ENCODE peak calls at places on chromosomes 13 and 19, in ten cellular contexts. F is lower leg skin, Y is gastrocnemius medialis, U is BJ, M is HFF-Myc, I is tibial nerve, H is cardiac fibroblast, W is PC-3, J is choroid plexus epithelial cell, B is fibroblast of pulmonary artery. Z is an unnamed sample.

GRCh38 chr13:34913040-34913439 is 29.0 kb upstream of the NBEA start:
- DNase-seq in F (no peak), Y (no peak), U (no peak), M (no peak), I (no peak), H (no peak), W (peak), J (peak), B (peak), Z (peak)

GRCh38 chr13:100129605-100130004 is 40.7 kb downstream of the PCCA start:
- DNase-seq in F (no peak), Y (no peak), U (no peak), M (no peak), I (no peak), H (peak), W (no peak), J (no peak), B (no peak), Z (no peak)

GRCh38 chr19:18470153-18470552 is 32.2 kb upstream of the ISYNA1 start:
- DNase-seq in F (no peak), Y (no peak), U (no peak), M (no peak), I (no peak), H (no peak), W (no peak), J (no peak), B (no peak), Z (no peak)

GRCh38 chr13:59677966-59678814 is 485.5 kb downstream of the DIAPH3 start:
- DNase-seq in F (no peak), Y (no peak), U (peak), M (peak), I (no peak), H (peak), W (peak), J (peak), B (peak), Z (peak)

GRCh38 chr19:18009412-18010066 is 1.6 kb downstream of the ARRDC2 start:
- DNase-seq in F (no peak), Y (no peak), U (no peak), M (no peak), I (no peak), H (peak), W (peak), J (peak), B (no peak), Z (no peak)

GRCh38 chr19:15436012-15436825 is 13.5 kb downstream of the WIZ start:
- DNase-seq in F (no peak), Y (no peak), U (no peak), M (no peak), I (no peak), H (no peak), W (no peak), J (no peak), B (no peak), Z (no peak)

GRCh38 chr13:98482476-98483444 is 94.1 kb downstream of the STK24 start:
- DNase-seq in F (peak), Y (peak), U (no peak), M (no peak), I (peak), H (peak), W (no peak), J (peak), B (peak), Z (peak)

GRCh38 chr13:21812192-21812626 is 141.3 kb downstream of the FGF9 start:
- DNase-seq in F (no peak), Y (no peak), U (no peak), M (no peak), I (no peak), H (no peak), W (no peak), J (no peak), B (no peak), Z (no peak)

GRCh38 chr19:2883686-2884439 is 16.7 kb downstream of the ZNF556 start:
- DNase-seq in F (no peak), Y (no peak), U (no peak), M (no peak), I (no peak), H (no peak), W (no peak), J (no peak), B (no peak), Z (no peak)

GRCh38 chr13:113813749-113814434 is 50.0 kb downstream of the GAS6 start:
- DNase-seq in F (no peak), Y (no peak), U (no peak), M (no peak), I (no peak), H (no peak), W (no peak), J (peak), B (peak), Z (no peak)

GRCh38 chr13:59398127-59398526 is 765.6 kb downstream of the DIAPH3 start:
- DNase-seq in F (no peak), Y (no peak), U (no peak), M (no peak), I (no peak), H (peak), W (no peak), J (no peak), B (peak), Z (no peak)

GRCh38 chr13:33017410-33017929 is 1.2 kb downstream of the KL start:
- DNase-seq in F (peak), Y (peak), U (no peak), M (no peak), I (peak), H (peak), W (no peak), J (peak), B (peak), Z (peak)
- TF ChIP-seq CTCF in F (no peak), Y (peak), U (no peak), M (no peak), I (peak), H (peak), W (no peak), J (peak), B (peak), Z (peak)

GRCh38 chr13:25172303-25172630 is 179 bp upstream of the AMER2 start:
- DNase-seq in F (no peak), Y (no peak), U (no peak), M (no peak), I (no peak), H (no peak), W (no peak), J (no peak), B (no peak), Z (no peak)
- H3K4me3 ChIP-seq in F (no peak), Y (no peak), U (no peak), M (no peak), I (no peak), H (no peak), W (no peak), J (no peak), B (no peak), Z (no peak)

DNA sequence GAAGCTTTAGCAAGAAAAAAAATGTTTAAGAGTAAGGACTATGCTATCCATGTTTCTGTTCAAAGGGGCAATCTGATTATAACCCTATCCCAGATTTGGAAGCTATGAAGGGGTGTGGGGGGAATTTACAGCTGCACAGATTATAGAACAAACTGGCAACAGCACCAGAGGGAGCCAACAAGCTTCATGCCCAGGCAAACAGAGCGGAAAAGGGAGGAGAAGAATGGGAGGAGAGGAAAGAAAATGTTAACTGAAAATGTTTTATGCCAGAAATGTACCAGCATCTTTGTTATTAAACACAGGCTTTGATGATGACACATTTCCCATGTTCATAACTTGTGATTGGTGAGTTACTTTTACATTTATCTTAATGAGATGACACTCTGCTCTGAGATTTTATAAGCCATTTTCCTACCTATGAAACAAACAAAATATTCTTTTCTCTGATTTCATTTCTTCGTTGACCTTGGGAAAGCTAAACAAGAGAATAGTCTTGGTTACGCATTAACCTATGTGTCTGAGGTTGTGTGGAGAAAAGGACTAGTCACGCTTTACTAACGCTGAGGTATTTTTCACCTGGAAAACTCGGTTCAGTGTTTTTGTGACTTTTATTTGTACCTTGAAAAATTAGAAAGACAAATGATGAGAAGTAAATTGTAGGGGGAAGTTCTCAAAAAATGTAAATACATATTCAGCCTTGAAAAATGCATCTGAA is 235.9 kb upstream of the MIR17HG start:
- DNase-seq in F (no peak), Y (no peak), U (no peak), M (no peak), I (no peak), H (no peak), W (no peak), J (no peak), B (no peak), Z (no peak)
- TF ChIP-seq CTCF in F (no peak), Y (no peak), U (no peak), M (no peak), I (no peak), H (no peak), W (no peak), J (no peak), B (no peak), Z (no peak)

GRCh38 chr13:112150352-112150751 is 83.4 kb downstream of the SOX1 start:
- DNase-seq in F (no peak), Y (no peak), U (no peak), M (no peak), I (no peak), H (no peak), W (no peak), J (no peak), B (no peak), Z (no peak)

GRCh38 chr13:112153846-112154245 is 86.9 kb downstream of the SOX1 start:
- DNase-seq in F (no peak), Y (no peak), U (no peak), M (no peak), I (no peak), H (no peak), W (no peak), J (no peak), B (no peak), Z (no peak)

GRCh38 chr13:112153364-112153763 is 86.4 kb downstream of the SOX1 start:
- DNase-seq in F (no peak), Y (no peak), U (no peak), M (no peak), I (no peak), H (no peak), W (no peak), J (no peak), B (no peak), Z (no peak)

GRCh38 chr13:112154301-112155060 is 87.5 kb downstream of the SOX1 start:
- DNase-seq in F (no peak), Y (no peak), U (no peak), M (no peak), I (no peak), H (no peak), W (no peak), J (no peak), B (no peak), Z (no peak)

DNA sequence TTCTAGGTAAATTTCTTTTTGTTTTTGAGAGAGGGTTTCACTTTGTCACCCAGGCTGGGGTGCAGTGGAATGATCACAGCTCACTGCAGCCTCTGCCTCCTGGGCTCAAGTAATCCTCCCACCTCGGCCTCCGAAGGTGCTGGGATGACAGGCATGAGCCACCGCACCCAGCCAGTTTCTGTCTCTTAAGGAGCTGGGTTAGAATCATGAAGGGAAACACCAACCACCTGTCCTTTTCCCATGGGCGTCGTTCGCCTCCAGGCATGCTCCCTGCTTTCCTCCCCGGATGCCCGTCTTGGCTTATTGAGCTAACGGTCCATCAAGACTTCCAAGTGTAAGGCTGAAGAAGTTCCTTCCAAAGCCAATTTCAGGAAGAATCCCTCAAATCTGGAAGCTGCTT is 85.9 kb downstream of the SOX1 start:
- DNase-seq in F (no peak), Y (no peak), U (no peak), M (no peak), I (no peak), H (no peak), W (no peak), J (no peak), B (no peak), Z (no peak)
- H3K4me3 ChIP-seq in F (no peak), Y (no peak), U (no peak), M (no peak), I (no peak), H (no peak), W (no peak), J (no peak), B (no peak), Z (no peak)

Z was measured in astrocyte of the spinal cord.